ENCODE peak calls at places on chromosomes 5 and 9, in five cellular contexts. E, U, W, S and B are unnamed samples.

GRCh38 chr9:113837349-113837748 is 38.8 kb upstream of the ZNF618 start:
- DNase-seq in S (no peak), W (no peak), U (no peak), E (no peak), B (no peak)

GRCh38 chr9:72362680-72363139 is 2.3 kb downstream of the ZFAND5 start:
- DNase-seq in U (peak; percentile 80), W (peak; percentile 67), E (peak; percentile 57), S (peak; percentile 88), B (peak; percentile 74)

GRCh38 chr9:125651907-125652306 is 55.1 kb downstream of the MAPKAP1 start:
- DNase-seq in U (no peak), E (no peak), W (no peak), S (no peak), B (no peak)

GRCh38 chr9:89825648-89826047 is 220.8 kb downstream of the GADD45G start:
- DNase-seq in S (no peak), U (no peak), E (no peak), W (no peak), B (no peak)

GRCh38 chr5:140205216-140205615 is 30.2 kb downstream of the CYSTM1 start:
- DNase-seq in U (no peak), E (no peak), W (no peak), S (peak; percentile 35), B (no peak)

GRCh38 chr5:68230285-68230684 is 14.7 kb downstream of the PIK3R1 start:
- DNase-seq in W (no peak), E (no peak), S (no peak), U (no peak), B (no peak)

GRCh38 chr5:176636426-176636825 is 6.0 kb downstream of the EIF4E1B start:
- DNase-seq in S (peak; percentile 43), U (no peak), E (no peak), W (no peak), B (no peak)

GRCh38 chr9:35367451-35367850 is 122.5 kb upstream of the RUSC2 start:
- DNase-seq in U (no peak), W (no peak), E (no peak), S (peak; percentile 59), B (no peak)

GRCh38 chr9:123401879-123402513 is 46.0 kb downstream of the CRB2 start:
- DNase-seq in S (peak; percentile 68), E (no peak), U (no peak), W (no peak), B (peak; percentile 50)

GRCh38 chr5:168291281-168291960 is at the start of gene WWC1:
- DNase-seq in U (peak; percentile 90), S (peak; percentile 37), W (peak; percentile 45), E (peak; percentile 92), B (peak; percentile 90)

GRCh38 chr9:105426657-105427056 is 21.2 kb upstream of the FSD1L start:
- DNase-seq in U (no peak), E (no peak), S (no peak), W (no peak), B (no peak)

GRCh38 chr9:127154390-127155191 is 32.2 kb upstream of the ANGPTL2 start:
- DNase-seq in E (peak; percentile 24), S (peak; percentile 82), W (peak; percentile 84), U (no peak), B (peak; percentile 25)

GRCh38 chr9:110125207-110125751 is 82.7 kb downstream of the C9orf152 start:
- DNase-seq in S (peak; percentile 99), U (peak; percentile 15), E (peak; percentile 86), W (peak; percentile 90), B (peak; percentile 94)

GRCh38 chr5:82004511-82004910 is 32.7 kb downstream of the ATG10 start:
- DNase-seq in W (no peak), E (no peak), U (no peak), S (peak; percentile 22), B (no peak)

GRCh38 chr9:99172129-99173091 is 49.3 kb downstream of the ALG2 start:
- DNase-seq in W (no peak), S (no peak), U (no peak), E (no peak), B (no peak)

GRCh38 chr5:151585970-151586369 is 5.2 kb downstream of the FAT2 start:
- DNase-seq in W (peak; percentile 68), U (peak; percentile 87), E (no peak), S (no peak), B (no peak)

GRCh38 chr9:134052941-134053340 is 14.9 kb downstream of the BRD3 start:
- DNase-seq in W (no peak), E (no peak), S (no peak), U (no peak), B (no peak)

GRCh38 chr5:150663936-150664335 is 2.9 kb downstream of the MYOZ3 start:
- DNase-seq in W (no peak), S (no peak), E (no peak), U (no peak), B (no peak)

GRCh38 chr9:134552349-134552990 is 89.1 kb upstream of the COL5A1 start:
- DNase-seq in S (no peak), E (no peak), U (no peak), W (peak; percentile 31), B (no peak)

GRCh38 chr5:14204785-14205321 is 61.7 kb downstream of the TRIO start:
- DNase-seq in W (peak; percentile 74), S (peak; percentile 90), E (peak; percentile 44), U (peak; percentile 49), B (peak; percentile 83)

GRCh38 chr5:149387081-149387611 is 8.1 kb upstream of the IL17B start:
- DNase-seq in U (no peak), W (no peak), S (peak; percentile 87), E (no peak), B (no peak)

GRCh38 chr5:66436721-66437120 is 159.5 kb upstream of the MAST4 start:
- DNase-seq in E (no peak), W (no peak), U (no peak), S (no peak), B (no peak)

GRCh38 chr5:102865510-102866314 is 110.6 kb downstream of the PAM start:
- DNase-seq in U (peak; percentile 38), S (peak; percentile 88), E (peak; percentile 67), W (peak; percentile 85), B (peak; percentile 32)

GRCh38 chr9:126406075-126406675 is 79.5 kb downstream of the MVB12B start:
- DNase-seq in U (no peak), S (no peak), W (no peak), E (no peak), B (no peak)

GRCh38 chr5:111454198-111454606 is 58.1 kb downstream of the STARD4 start:
- DNase-seq in W (no peak), E (no peak), S (peak; percentile 18), U (no peak), B (no peak)

GRCh38 chr5:108521011-108521700 is 139.3 kb upstream of the FBXL17 start:
- DNase-seq in W (no peak), E (no peak), U (no peak), S (no peak), B (no peak)

GRCh38 chr5:162068412-162068811 is 839 bp downstream of the GABRG2 start:
- DNase-seq in E (no peak), W (no peak), U (no peak), S (no peak), B (peak; percentile 16)

GRCh38 chr9:101397746-101398334 is 578 bp downstream of the MRPL50 start:
- DNase-seq in W (no peak), S (no peak), U (peak; percentile 5), E (no peak), B (no peak)

GRCh38 chr9:133460405-133461175 is 812 bp downstream of the CACFD1 start:
- DNase-seq in W (peak; percentile 67), S (peak; percentile 32), U (peak; percentile 41), E (peak; percentile 93), B (peak; percentile 91)

GRCh38 chr5:148970228-148970627 is 92.6 kb downstream of the SH3TC2 start:
- DNase-seq in E (peak; percentile 67), W (peak; percentile 50), S (no peak), U (peak; percentile 90), B (peak; percentile 56)

GRCh38 chr5:111266491-111266890 is 42.3 kb downstream of the CAMK4 start:
- DNase-seq in E (no peak), U (peak; percentile 14), S (no peak), W (no peak), B (no peak)

GRCh38 chr5:133523013-133523658 is 89.2 kb downstream of the FSTL4 start:
- DNase-seq in W (no peak), S (no peak), E (no peak), U (no peak), B (no peak)

GRCh38 chr9:126295082-126295477 is 31.5 kb upstream of the MVB12B start:
- DNase-seq in S (no peak), E (no peak), U (no peak), W (no peak), B (peak; percentile 7)

GRCh38 chr9:91187965-91188344 is 173.8 kb downstream of the AUH start:
- DNase-seq in E (no peak), W (no peak), U (no peak), S (peak; percentile 88), B (no peak)

GRCh38 chr5:167511276-167511675 is 780.2 kb upstream of the WWC1 start:
- DNase-seq in S (no peak), E (no peak), U (no peak), W (no peak), B (no peak)

GRCh38 chr9:120292606-120293005 is 287.4 kb downstream of the CDK5RAP2 start:
- DNase-seq in E (no peak), U (no peak), S (no peak), W (no peak), B (no peak)

GRCh38 chr5:127871448-127872153 is 168.4 kb downstream of the CCDC192 start:
- DNase-seq in W (no peak), U (no peak), S (peak; percentile 77), E (no peak), B (no peak)

GRCh38 chr9:20044686-20045085 is 255.8 kb upstream of the SLC24A2 start:
- DNase-seq in W (no peak), S (no peak), U (no peak), E (no peak), B (no peak)

GRCh38 chr5:66223637-66224036 is 79.5 kb downstream of the SREK1 start:
- DNase-seq in U (peak; percentile 21), W (no peak), E (no peak), S (peak; percentile 18), B (peak; percentile 30)